ENCODE peak calls at places on chromosomes 11 and 22, in five cellular contexts. A is AML-193, S is M059J, E is pulmonary artery endothelial cell, X is astrocyte of the spinal cord. B is an unnamed sample.

GRCh38 chr22:30314918-30315317 is 11.8 kb downstream of the TBC1D10A start:
- DNase-seq in A (no peak), E (no peak), X (no peak), S (peak), B (no peak)

GRCh38 chr11:117928818-117929567 is at the start of gene TMPRSS13:
- DNase-seq in A (no peak), S (no peak), E (no peak), X (no peak), B (no peak)

GRCh38 chr22:23270212-23270733 is 90.0 kb downstream of the BCR start:
- DNase-seq in A (no peak), S (no peak), E (no peak), X (no peak), B (no peak)

GRCh38 chr11:16933756-16934603 is 80.2 kb downstream of the PLEKHA7 start:
- DNase-seq in E (no peak), A (no peak), S (peak), X (peak), B (no peak)

GRCh38 chr11:2203440-2204259 is 32.0 kb upstream of the TH start:
- DNase-seq in A (no peak), E (no peak), X (no peak), S (no peak), B (peak)

GRCh38 chr11:122869622-122870021 is 12.9 kb upstream of the JHY start:
- DNase-seq in A (no peak), E (no peak), S (no peak), X (no peak), B (no peak)

GRCh38 chr11:82523141-82523540 is 210.5 kb downstream of the FAM181B start:
- DNase-seq in E (no peak), X (no peak), A (no peak), S (no peak), B (peak)

GRCh38 chr11:116558504-116559252 is 214.1 kb downstream of the BUD13 start:
- DNase-seq in A (no peak), E (peak), X (peak), S (peak), B (no peak)

GRCh38 chr22:46585340-46586122 is 34.7 kb upstream of the GRAMD4 start:
- DNase-seq in A (no peak), S (no peak), E (no peak), X (no peak), B (no peak)

GRCh38 chr11:71251761-71252433 is 480 bp downstream of the SHANK2 start:
- DNase-seq in X (no peak), S (no peak), A (no peak), E (no peak), B (peak)

GRCh38 chr11:108854366-108854765 is 189.5 kb downstream of the DDX10 start:
- DNase-seq in E (no peak), X (peak), A (no peak), S (peak), B (no peak)

GRCh38 chr11:132072044-132072879 is 701.8 kb downstream of the NTM start:
- DNase-seq in X (peak), E (peak), A (no peak), S (peak), B (no peak)

GRCh38 chr11:125192194-125192593 is 27.6 kb downstream of the PKNOX2 start:
- DNase-seq in E (peak), X (no peak), A (no peak), S (no peak), B (no peak)

GRCh38 chr11:19816817-19817216 is 104.2 kb downstream of the NAV2 start:
- DNase-seq in A (no peak), E (no peak), X (no peak), S (no peak), B (no peak)